ENCODE peak calls at places on chromosome 1, in seven cellular contexts. N is fibroblast of pulmonary artery, E is upper lobe of left lung, A is pancreas, H is heart left ventricle, V is astrocyte, Z is colonic mucosa. X is an unnamed sample.

GRCh38 chr1:170729608-170730378 is 65.9 kb downstream of the PRRX1 start:
- DNase-seq in N (peak), E (no peak), A (no peak), H (no peak), V (peak), Z (no peak), X (no peak)

GRCh38 chr1:43991476-43992231 is at the start of gene CCDC24:
- DNase-seq in N (peak), E (peak), A (peak), H (peak), V (peak), Z (peak), X (no peak)

GRCh38 chr1:20383631-20384030 is 93.0 kb downstream of the VWA5B1 start:
- DNase-seq in N (no peak), E (no peak), A (no peak), H (no peak), V (no peak), Z (no peak), X (no peak)

GRCh38 chr1:205306929-205307566 is 14.5 kb downstream of the NUAK2 start:
- DNase-seq in N (no peak), E (no peak), A (no peak), H (no peak), V (no peak), Z (peak), X (no peak)

GRCh38 chr1:38028105-38028591 is 15.6 kb downstream of the UTP11 start:
- DNase-seq in N (no peak), E (no peak), A (no peak), H (no peak), V (no peak), Z (no peak), X (no peak)

GRCh38 chr1:59429651-59430050 is 132.8 kb downstream of the FGGY start:
- DNase-seq in N (no peak), E (no peak), A (no peak), H (no peak), V (no peak), Z (no peak), X (no peak)

GRCh38 chr1:203264052-203264501 is 34.6 kb upstream of the CHIT1 start:
- DNase-seq in N (no peak), E (no peak), A (no peak), H (no peak), V (no peak), Z (no peak), X (no peak)

GRCh38 chr1:119882172-119883029 is 13.9 kb downstream of the ADAM30 start:
- DNase-seq in N (no peak), E (no peak), A (no peak), H (no peak), V (no peak), Z (no peak), X (no peak)

GRCh38 chr1:154863702-154864174 is 6.3 kb downstream of the KCNN3 start:
- DNase-seq in N (peak), E (no peak), A (no peak), H (no peak), V (peak), Z (no peak), X (no peak)

DNA sequence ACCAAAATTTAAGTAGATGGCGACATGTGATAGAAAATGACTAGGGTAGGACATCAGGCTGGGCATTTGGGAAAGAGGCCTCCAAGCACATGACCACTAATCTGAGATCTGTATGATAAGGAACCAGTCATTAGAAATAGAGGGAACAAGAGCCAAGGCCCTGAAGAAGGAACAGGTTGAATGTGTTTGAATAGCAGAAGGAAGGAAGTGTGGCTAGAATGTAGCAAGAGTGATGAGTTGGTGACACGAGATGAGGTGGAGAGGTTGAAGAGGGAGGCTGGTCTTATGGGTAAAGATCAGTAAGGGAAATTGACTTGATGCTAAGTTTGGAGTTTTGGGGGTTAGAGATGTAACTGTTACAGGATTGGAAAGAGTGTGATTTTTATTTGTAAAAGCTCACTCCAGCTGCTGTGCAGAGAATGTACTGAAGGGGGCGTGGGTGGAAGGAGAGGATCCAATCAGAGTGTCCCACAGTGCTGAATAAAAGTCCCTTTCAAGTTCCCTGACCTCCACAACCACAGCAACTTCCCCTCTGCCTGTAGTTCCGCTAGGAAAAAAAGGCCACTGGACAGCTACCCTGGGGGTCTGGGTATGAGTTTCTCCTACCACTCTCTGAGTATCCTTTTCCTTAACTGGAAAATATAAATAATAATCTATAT is 295.0 kb downstream of the OMA1 start:
- DNase-seq in N (peak), E (no peak), A (no peak), H (no peak), V (no peak), Z (no peak), X (no peak)
- TF ChIP-seq CTCF in N (peak), E (no peak), A (no peak), H (no peak), V (no peak), Z (no peak), X (peak)

DNA sequence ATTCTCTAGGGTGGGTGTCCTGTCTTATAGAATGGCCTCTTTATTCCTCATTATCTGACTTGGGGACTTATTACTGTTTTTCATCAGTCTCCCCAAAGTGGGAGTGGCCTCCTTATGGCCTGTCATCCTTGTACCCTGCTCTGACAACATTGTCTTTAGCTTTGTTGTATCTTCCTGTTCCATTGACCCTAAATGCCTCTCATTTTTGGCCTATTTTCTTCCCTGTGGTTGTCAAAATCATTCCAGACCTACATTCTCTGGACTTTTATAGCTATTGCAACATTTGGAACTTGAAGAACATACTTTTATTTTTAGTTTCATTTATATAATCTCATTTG is 9.7 kb downstream of the SFT2D2 start:
- DNase-seq in N (no peak), E (no peak), A (no peak), H (no peak), V (peak), Z (no peak), X (no peak)
- TF ChIP-seq CTCF in N (no peak), E (no peak), A (no peak), H (no peak), V (no peak), Z (no peak), X (no peak)

GRCh38 chr1:24642481-24643361 is at the start of gene SRRM1:
- DNase-seq in N (peak), E (peak), A (peak), H (peak), V (peak), Z (peak), X (peak)
- TF ChIP-seq CTCF in N (no peak), E (peak), A (no peak), H (no peak), V (no peak), Z (no peak), X (peak)

GRCh38 chr1:46037597-46037936 is 94.9 kb downstream of the PIK3R3 start:
- DNase-seq in N (no peak), E (no peak), A (no peak), H (no peak), V (no peak), Z (no peak), X (no peak)

GRCh38 chr1:46036894-46037596 is 95.4 kb downstream of the PIK3R3 start:
- DNase-seq in N (peak), E (no peak), A (peak), H (peak), V (peak), Z (peak), X (peak)

GRCh38 chr1:46030876-46031660 is 101.4 kb downstream of the PIK3R3 start:
- DNase-seq in N (no peak), E (peak), A (peak), H (no peak), V (no peak), Z (no peak), X (no peak)

GRCh38 chr1:46030074-46030870 is 102.2 kb downstream of the PIK3R3 start:
- DNase-seq in N (no peak), E (no peak), A (no peak), H (no peak), V (no peak), Z (no peak), X (no peak)

DNA sequence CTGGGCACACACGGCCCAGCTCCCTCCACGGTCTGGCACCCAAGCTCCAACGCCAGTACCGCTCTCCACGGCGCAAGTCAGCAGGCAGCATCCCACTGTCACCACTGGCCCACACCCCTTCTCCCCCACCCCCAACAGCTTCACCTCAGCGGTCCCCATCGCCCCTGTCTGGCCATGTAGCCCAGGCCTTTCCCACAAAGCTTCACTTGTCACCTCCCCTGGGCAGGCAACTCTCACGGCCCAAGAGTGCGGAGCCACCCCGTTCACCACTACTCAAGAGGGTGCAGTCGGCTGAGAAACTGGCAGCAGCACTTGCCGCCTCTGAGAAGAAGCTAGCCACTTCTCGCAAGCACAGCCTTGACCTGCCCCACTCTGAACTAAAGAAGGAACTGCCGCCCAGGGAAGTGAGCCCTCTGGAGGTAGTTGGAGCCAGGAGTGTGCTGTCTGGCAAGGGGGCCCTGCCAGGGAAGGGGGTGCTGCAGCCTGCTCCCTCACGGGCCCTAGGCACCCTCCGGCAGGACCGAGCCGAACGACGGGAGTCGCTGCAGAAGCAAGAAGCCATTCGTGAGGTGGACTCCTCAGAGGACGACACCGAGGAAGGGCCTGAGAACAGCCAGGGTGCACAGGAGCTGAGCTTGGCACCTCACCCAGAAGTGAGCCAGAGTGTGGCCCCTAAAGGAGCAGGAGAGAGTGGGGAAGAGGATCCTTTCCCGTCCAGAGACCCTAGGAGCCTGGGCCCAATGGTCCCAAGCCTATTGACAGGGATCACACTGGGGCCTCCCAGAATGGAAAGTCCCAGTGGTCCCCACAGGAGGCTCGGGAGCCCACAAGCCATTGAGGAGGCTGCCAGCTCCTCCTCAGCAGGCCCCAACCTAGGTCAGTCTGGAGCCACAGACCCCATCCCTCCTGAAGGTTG is 97.6 kb downstream of the PIK3R3 start:
- DNase-seq in N (no peak), E (peak), A (no peak), H (peak), V (no peak), Z (no peak), X (no peak)
- TF ChIP-seq CTCF in N (no peak), E (no peak), A (no peak), H (no peak), V (no peak), Z (no peak), X (no peak)

GRCh38 chr1:89276690-89277089 is 4.0 kb upstream of the GBP5 start:
- DNase-seq in N (peak), E (no peak), A (no peak), H (no peak), V (no peak), Z (no peak), X (no peak)
- TF ChIP-seq CTCF in N (peak), E (no peak), A (no peak), H (no peak), V (peak), Z (no peak), X (no peak)

X was measured in AG04449.